ENCODE peak calls at places on chromosomes 7 and 10, in six cellular contexts. V is HCT116, T is GM12878, B is MM.1S, D is endothelial cell of umbilical vein, F is PC-9. H is an unnamed sample. For H3K4me1, the result is how much of the 10 kb centered on the place peaks cover.

GRCh38 chr10:62050941-62051433 is 149.5 kb downstream of the ARID5B start:
- DNase-seq in V (peak), T (peak), B (peak), D (peak), F (peak), H (no peak)

GRCh38 chr7:44310221-44310848 is 15.1 kb downstream of the CAMK2B start:
- DNase-seq in V (no peak), T (no peak), B (no peak), D (no peak), F (no peak), H (peak)

GRCh38 chr7:81367335-81367801 is 402.5 kb downstream of the HGF start:
- DNase-seq in V (no peak), T (no peak), B (no peak), D (peak), F (no peak), H (no peak)

GRCh38 chr10:71234970-71235681 is 22.8 kb downstream of the UNC5B start:
- DNase-seq in V (no peak), T (no peak), B (no peak), D (no peak), F (no peak), H (no peak)

GRCh38 chr10:67607472-67607871 is 88.5 kb downstream of the CTNNA3 start:
- DNase-seq in V (no peak), T (no peak), B (no peak), D (peak), F (no peak), H (no peak)

GRCh38 chr7:101575168-101575567 is 53.9 kb downstream of the MYL10 start:
- DNase-seq in V (no peak), T (no peak), B (no peak), D (no peak), F (no peak), H (no peak)

GRCh38 chr7:128003179-128003578 is 28.1 kb downstream of the LRRC4 start:
- DNase-seq in V (no peak), T (no peak), B (peak), D (no peak), F (no peak), H (no peak)

GRCh38 chr7:139991267-139991666 is 71.5 kb downstream of the PARP12 start:
- DNase-seq in V (peak), T (no peak), B (no peak), D (no peak), F (no peak), H (no peak)

GRCh38 chr7:31175672-31176071 is 123.6 kb downstream of the ADCYAP1R1 start:
- DNase-seq in V (no peak), T (no peak), B (no peak), D (no peak), F (no peak), H (no peak)

GRCh38 chr10:97928897-97929296 is 79.3 kb downstream of the GOLGA7B start:
- DNase-seq in V (no peak), T (no peak), B (no peak), D (no peak), F (no peak), H (no peak)

GRCh38 chr7:12801107-12801506 is 113.7 kb downstream of the ARL4A start:
- DNase-seq in V (peak), T (no peak), B (no peak), D (no peak), F (peak), H (no peak)

GRCh38 chr10:35613597-35614226 is 8.6 kb downstream of the GJD4 start:
- DNase-seq in V (no peak), T (no peak), B (no peak), D (peak), F (no peak), H (no peak)

GRCh38 chr10:44853796-44854195 is 57.3 kb upstream of the TMEM72 start:
- DNase-seq in V (no peak), T (no peak), B (no peak), D (no peak), F (no peak), H (no peak)

GRCh38 chr10:32105782-32106382 is 49.7 kb upstream of the KIF5B start:
- DNase-seq in V (no peak), T (no peak), B (no peak), D (no peak), F (no peak), H (no peak)

GRCh38 chr10:31490858-31491504 is 172.0 kb downstream of the ZEB1 start:
- DNase-seq in V (peak), T (peak), B (peak), D (peak), F (no peak), H (peak)

GRCh38 chr7:30548762-30549344 is 44.2 kb upstream of the GGCT start:
- DNase-seq in V (peak), T (no peak), B (peak), D (peak), F (peak), H (peak)

GRCh38 chr7:69889338-69890080 is 291.2 kb downstream of the AUTS2 start:
- DNase-seq in V (no peak), T (peak), B (peak), D (no peak), F (no peak), H (no peak)

DNA sequence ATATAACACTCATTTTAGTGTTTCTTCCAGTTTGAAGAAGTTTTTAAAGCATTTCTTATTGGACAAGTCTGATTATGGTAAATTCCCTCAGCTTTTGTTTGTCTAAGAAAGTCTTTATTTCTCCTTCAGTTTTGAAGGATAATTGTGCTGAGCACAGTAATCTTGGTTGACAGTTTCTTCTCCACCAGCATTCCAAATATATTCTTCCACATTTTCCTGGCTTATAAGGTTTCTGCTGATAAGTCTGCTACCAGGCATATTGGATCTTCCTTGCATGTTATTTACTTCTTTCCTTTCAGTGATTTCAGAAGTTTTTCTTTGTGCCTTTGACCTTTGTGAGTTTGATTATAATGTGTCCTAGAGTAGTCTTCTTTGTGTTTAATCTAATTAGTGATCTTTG is 210.7 kb downstream of the ADK start:
- DNase-seq in V (no peak), T (no peak), B (no peak), D (no peak), F (no peak), H (no peak)
- H3K4me1 ChIP-seq in V (under half), T (under half), B (under half), D (under half), F (under half), H (under half)

GRCh38 chr10:120262857-120263547 is 194.0 kb upstream of the PLPP4 start:
- DNase-seq in V (no peak), T (peak), B (no peak), D (no peak), F (no peak), H (no peak)
- TF ChIP-seq EZH2 in V (peak), T (no peak), B (no peak), D (no peak), F (no peak), H (no peak)

GRCh38 chr7:137989127-137989526 is 12.8 kb downstream of the CREB3L2 start:
- DNase-seq in V (no peak), T (no peak), B (no peak), D (no peak), F (no peak), H (no peak)
- H3K4me1 ChIP-seq in V (under half), T (half or more), B (half or more), D (half or more), F (under half), H (under half)

DNA sequence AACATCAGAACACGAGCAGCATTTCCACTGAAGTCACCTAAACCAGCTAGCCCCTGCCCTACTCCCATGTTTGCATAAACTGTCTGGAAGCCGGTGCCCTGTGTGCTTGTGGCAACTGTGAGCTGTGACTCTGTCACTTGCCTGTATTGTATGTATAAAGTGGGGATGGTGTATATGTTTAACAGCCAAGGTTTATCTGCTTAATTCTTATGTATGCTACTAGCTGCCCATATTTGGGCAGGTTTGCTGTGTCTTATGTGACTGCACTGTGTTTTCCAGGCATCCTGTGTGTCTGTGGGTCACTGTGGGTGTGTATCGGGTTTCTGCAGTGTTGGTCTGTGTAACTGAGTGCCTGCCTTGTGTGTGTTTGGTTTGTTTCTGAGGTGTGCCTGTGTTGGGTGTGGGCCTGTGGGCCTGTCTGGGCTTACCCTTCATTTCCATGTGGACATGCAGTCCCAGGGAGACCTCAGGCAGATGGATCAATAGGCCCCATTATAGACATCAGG is 9.3 kb downstream of the LBX1 start:
- DNase-seq in V (no peak), T (no peak), B (no peak), D (no peak), F (no peak), H (no peak)
- TF ChIP-seq EZH2 in V (no peak), T (no peak), B (no peak), D (no peak), F (no peak), H (no peak)

DNA sequence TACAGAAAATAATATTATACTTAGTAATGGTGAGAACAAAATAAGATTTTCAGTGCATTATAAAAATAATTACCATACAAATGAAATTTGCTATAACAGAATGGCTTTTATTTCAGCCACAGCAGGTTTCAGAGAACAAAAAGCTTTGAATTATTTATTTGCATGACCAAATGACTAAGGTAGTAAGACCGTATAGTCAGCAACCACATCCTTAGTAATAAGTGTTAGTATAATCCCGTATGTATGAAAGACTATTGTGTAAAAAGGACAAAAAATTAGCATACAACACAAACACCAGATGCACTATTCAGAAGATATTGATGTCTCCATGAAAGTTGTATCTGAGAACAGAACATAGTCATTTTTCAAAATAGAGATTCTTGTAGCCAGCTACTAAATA is 12.2 kb downstream of the PDZD8 start:
- DNase-seq in V (no peak), T (no peak), B (no peak), D (no peak), F (peak), H (no peak)
- H3K4me1 ChIP-seq in V (half or more), T (under half), B (under half), D (under half), F (half or more), H (under half)

DNA sequence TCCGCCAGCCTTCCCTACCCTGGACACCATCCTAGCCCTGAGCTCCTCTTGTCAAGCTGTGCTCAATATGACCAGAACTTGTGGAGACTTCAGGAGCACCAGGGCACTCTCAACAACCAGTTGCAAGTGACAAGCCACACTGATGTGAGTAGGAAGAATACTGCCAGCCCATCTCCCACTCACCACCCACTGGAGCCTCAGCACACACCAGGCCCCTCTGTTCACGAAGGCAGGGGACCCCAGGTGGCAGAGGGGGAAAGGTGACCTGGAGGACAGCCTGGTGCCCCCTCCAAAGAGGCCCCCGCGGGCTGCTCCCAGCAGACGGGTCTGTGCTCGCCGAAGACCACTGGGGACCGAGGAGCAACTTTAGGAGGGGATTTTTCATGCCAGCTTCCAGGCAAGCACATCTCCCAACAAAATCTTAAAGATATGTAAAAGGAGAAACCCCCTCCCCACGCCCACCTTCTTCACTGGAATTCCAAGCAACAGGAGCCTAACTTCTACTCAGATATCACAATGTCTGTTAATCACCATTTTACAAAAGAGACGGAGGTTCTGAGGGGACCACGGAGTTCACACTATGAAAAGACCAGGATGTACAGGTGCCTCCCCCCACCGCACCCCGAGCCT is 1.0 kb downstream of the MMD2 start:
- DNase-seq in V (no peak), T (no peak), B (no peak), D (no peak), F (no peak), H (no peak)
- TF ChIP-seq EZH2 in V (no peak), T (no peak), B (no peak), D (no peak), F (no peak), H (no peak)

GRCh38 chr10:8042864-8043568 is 11.5 kb upstream of the GATA3 start:
- DNase-seq in V (no peak), T (no peak), B (no peak), D (peak), F (no peak), H (no peak)
- H3K4me1 ChIP-seq in V (under half), T (under half), B (under half), D (half or more), F (under half), H (under half)

GRCh38 chr10:101047961-101048892 is 13.6 kb upstream of the KAZALD1 start:
- DNase-seq in V (no peak), T (no peak), B (no peak), D (no peak), F (no peak), H (no peak)
- TF ChIP-seq EZH2 in V (no peak), T (no peak), B (no peak), D (peak), F (no peak), H (no peak)

H was measured in DND-41.